ENCODE peak calls at places on chromosomes 7 and 10, in seven cellular contexts. F is GM12864, I is PC-3, H is H9, K is breast epithelium, T is GM10248, D is SK-N-SH. L is an unnamed sample.

GRCh38 chr7:108805808-108806397 is 236.2 kb downstream of the DNAJB9 start:
- DNase-seq in F (no peak), I (peak), H (no peak), K (no peak), T (peak), D (peak), L (peak)

GRCh38 chr7:71601840-71602239 is 469.9 kb downstream of the GALNT17 start:
- DNase-seq in F (no peak), I (no peak), H (no peak), K (no peak), T (no peak), D (no peak), L (no peak)

GRCh38 chr7:44887293-44887692 is 2.0 kb upstream of the PURB start:
- DNase-seq in F (no peak), I (no peak), H (no peak), K (no peak), T (no peak), D (no peak), L (no peak)

GRCh38 chr7:11592699-11593098 is 239.3 kb downstream of the THSD7A start:
- DNase-seq in F (no peak), I (peak), H (no peak), K (no peak), T (no peak), D (no peak), L (no peak)

GRCh38 chr10:36721851-36722250 is 403.5 kb upstream of the ANKRD30A start:
- DNase-seq in F (no peak), I (no peak), H (no peak), K (no peak), T (no peak), D (no peak), L (no peak)

GRCh38 chr7:128347573-128348147 is 4.0 kb upstream of the RBM28 start:
- DNase-seq in F (no peak), I (peak), H (peak), K (no peak), T (peak), D (peak), L (peak)

GRCh38 chr10:110613341-110613995 is 30.7 kb upstream of the RBM20 start:
- DNase-seq in F (no peak), I (no peak), H (no peak), K (no peak), T (no peak), D (no peak), L (no peak)

GRCh38 chr7:151987748-151988529 is 31.7 kb downstream of the GALNTL5 start:
- DNase-seq in F (no peak), I (no peak), H (peak), K (no peak), T (no peak), D (no peak), L (no peak)

GRCh38 chr10:88991900-88992237 is 1.3 kb downstream of the FAS start:
- DNase-seq in F (no peak), I (no peak), H (no peak), K (no peak), T (peak), D (no peak), L (peak)

GRCh38 chr10:44517635-44518034 is 132.7 kb upstream of the CXCL12 start:
- DNase-seq in F (no peak), I (peak), H (peak), K (no peak), T (peak), D (peak), L (no peak)

GRCh38 chr7:102908676-102909075 is 4.1 kb upstream of the LRRC17 start:
- DNase-seq in F (no peak), I (no peak), H (no peak), K (no peak), T (no peak), D (no peak), L (no peak)

GRCh38 chr10:121988361-121989324 is at the start of gene TACC2:
- DNase-seq in F (no peak), I (peak), H (no peak), K (no peak), T (no peak), D (no peak), L (no peak)

GRCh38 chr7:44104880-44105771 is 981 bp downstream of the AEBP1 start:
- DNase-seq in F (no peak), I (no peak), H (no peak), K (no peak), T (no peak), D (peak), L (peak)

GRCh38 chr7:145511014-145511413 is 605.6 kb upstream of the CNTNAP2 start:
- DNase-seq in F (no peak), I (no peak), H (no peak), K (no peak), T (no peak), D (no peak), L (no peak)

GRCh38 chr7:140678816-140679130 is 6.0 kb downstream of the ADCK2 start:
- DNase-seq in F (no peak), I (no peak), H (no peak), K (no peak), T (no peak), D (no peak), L (no peak)

GRCh38 chr7:141663081-141663510 is 38.9 kb downstream of the DENND11 start:
- DNase-seq in F (no peak), I (peak), H (no peak), K (peak), T (no peak), D (no peak), L (no peak)

GRCh38 chr7:1282679-1283078 is 50.0 kb downstream of the UNCX start:
- DNase-seq in F (no peak), I (no peak), H (no peak), K (no peak), T (no peak), D (no peak), L (no peak)

GRCh38 chr10:48782321-48782720 is 97.6 kb downstream of the WDFY4 start:
- DNase-seq in F (no peak), I (no peak), H (no peak), K (no peak), T (no peak), D (no peak), L (no peak)

GRCh38 chr10:110364531-110364937 is 59.8 kb upstream of the SMNDC1 start:
- DNase-seq in F (no peak), I (peak), H (no peak), K (no peak), T (no peak), D (no peak), L (no peak)

GRCh38 chr10:77478248-77478963 is 159.2 kb downstream of the KCNMA1 start:
- DNase-seq in F (no peak), I (peak), H (no peak), K (no peak), T (no peak), D (no peak), L (no peak)

GRCh38 chr10:130577039-130577438 is 440.8 kb downstream of the GLRX3 start:
- DNase-seq in F (no peak), I (no peak), H (no peak), K (no peak), T (no peak), D (no peak), L (no peak)

GRCh38 chr7:8261711-8262695 is at the start of gene ICA1:
- DNase-seq in F (no peak), I (peak), H (peak), K (peak), T (peak), D (peak), L (peak)

GRCh38 chr10:93447970-93448369 is 34.2 kb downstream of the MYOF start:
- DNase-seq in F (no peak), I (no peak), H (no peak), K (no peak), T (no peak), D (no peak), L (no peak)

GRCh38 chr7:95434501-95435421 is at the start of gene PON2:
- DNase-seq in F (peak), I (peak), H (peak), K (peak), T (peak), D (peak), L (peak)

GRCh38 chr10:123147635-123148413 is at the start of gene HMX2:
- DNase-seq in F (no peak), I (no peak), H (peak), K (no peak), T (peak), D (peak), L (peak)

GRCh38 chr10:11684717-11685645 is 57.2 kb upstream of the ECHDC3 start:
- DNase-seq in F (peak), I (peak), H (peak), K (peak), T (peak), D (no peak), L (peak)

GRCh38 chr10:3482200-3482993 is 302.6 kb downstream of the KLF6 start:
- DNase-seq in F (no peak), I (peak), H (no peak), K (peak), T (peak), D (no peak), L (peak)

GRCh38 chr10:29069952-29070351 is 218.9 kb upstream of the LYZL1 start:
- DNase-seq in F (no peak), I (no peak), H (no peak), K (no peak), T (no peak), D (no peak), L (no peak)

GRCh38 chr10:108905821-108906220 is 1017.5 kb downstream of the XPNPEP1 start:
- DNase-seq in F (no peak), I (no peak), H (no peak), K (no peak), T (no peak), D (no peak), L (no peak)

GRCh38 chr7:133560900-133561299 is 308.0 kb downstream of the EXOC4 start:
- DNase-seq in F (no peak), I (no peak), H (no peak), K (no peak), T (peak), D (no peak), L (no peak)

GRCh38 chr10:31467791-31468535 is 148.9 kb downstream of the ZEB1 start:
- DNase-seq in F (peak), I (peak), H (peak), K (no peak), T (peak), D (no peak), L (no peak)

GRCh38 chr7:101402835-101403234 is 40.2 kb downstream of the COL26A1 start:
- DNase-seq in F (no peak), I (no peak), H (no peak), K (no peak), T (no peak), D (no peak), L (no peak)

GRCh38 chr7:19405546-19405945 is 260.3 kb upstream of the FERD3L start:
- DNase-seq in F (no peak), I (peak), H (no peak), K (no peak), T (no peak), D (no peak), L (no peak)

GRCh38 chr7:50502001-50502684 is 52.0 kb upstream of the FIGNL1 start:
- DNase-seq in F (no peak), I (peak), H (no peak), K (peak), T (no peak), D (no peak), L (no peak)

GRCh38 chr7:115329006-115329405 is 407.1 kb downstream of the MDFIC start:
- DNase-seq in F (no peak), I (no peak), H (no peak), K (no peak), T (no peak), D (no peak), L (no peak)
- TF ChIP-seq CTCF in F (no peak), I (no peak), H (no peak), K (no peak), T (no peak), D (no peak), L (no peak)

DNA sequence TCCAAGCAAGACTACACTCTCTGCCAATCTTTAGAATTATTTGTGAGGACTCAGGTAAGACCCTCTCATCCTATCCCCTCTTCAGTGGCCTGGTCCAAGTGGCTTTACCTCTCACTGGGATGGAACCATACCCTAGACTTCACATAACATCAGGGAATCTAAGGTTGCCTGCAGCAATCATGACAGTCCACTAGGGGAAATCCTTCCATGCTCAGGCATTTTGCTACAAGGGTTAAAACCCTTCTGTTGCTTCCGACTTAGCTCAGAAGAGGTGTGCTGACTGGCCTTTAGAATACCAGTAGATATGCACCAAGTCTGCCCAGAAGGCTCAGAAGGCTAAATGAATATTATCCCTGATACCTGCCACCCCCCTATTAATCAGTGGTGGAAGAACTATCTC is 24.9 kb upstream of the NPS start:
- DNase-seq in F (no peak), I (no peak), H (no peak), K (no peak), T (no peak), D (no peak), L (no peak)
- TF ChIP-seq CTCF in F (no peak), I (peak), H (peak), K (no peak), T (no peak), D (no peak), L (no peak)

GRCh38 chr10:118409295-118409694 is 67.2 kb upstream of the FAM204A start:
- DNase-seq in F (no peak), I (no peak), H (no peak), K (no peak), T (no peak), D (no peak), L (no peak)

GRCh38 chr10:118407026-118407425 is 64.9 kb upstream of the FAM204A start:
- DNase-seq in F (no peak), I (no peak), H (no peak), K (no peak), T (no peak), D (no peak), L (no peak)

GRCh38 chr10:118405933-118406332 is 63.8 kb upstream of the FAM204A start:
- DNase-seq in F (no peak), I (no peak), H (no peak), K (no peak), T (no peak), D (no peak), L (no peak)

GRCh38 chr10:118408145-118408544 is 66.0 kb upstream of the FAM204A start:
- DNase-seq in F (no peak), I (no peak), H (no peak), K (no peak), T (no peak), D (no peak), L (no peak)

DNA sequence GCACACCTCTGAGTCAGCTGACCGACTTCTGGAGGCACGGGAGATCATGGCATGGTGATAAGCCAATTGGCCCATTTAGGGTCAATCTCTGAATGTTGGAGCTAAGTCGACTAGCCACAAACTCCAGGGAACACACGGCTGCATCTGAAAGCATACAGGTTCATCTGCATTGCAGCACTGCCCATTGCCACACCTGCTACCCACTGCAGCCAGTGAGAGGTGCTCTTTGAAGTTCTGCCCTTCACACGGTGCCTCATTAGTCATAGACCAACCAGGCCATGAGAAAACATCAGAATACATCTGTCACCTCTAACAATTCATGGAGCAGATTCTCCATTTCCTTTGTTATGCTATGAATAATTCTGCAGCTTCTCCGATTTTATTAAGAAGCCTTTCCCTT is 65.6 kb upstream of the FAM204A start:
- DNase-seq in F (no peak), I (no peak), H (no peak), K (no peak), T (no peak), D (no peak), L (no peak)
- TF ChIP-seq CTCF in F (no peak), I (no peak), H (no peak), K (no peak), T (no peak), D (no peak), L (no peak)

GRCh38 chr10:95741807-95742528 is 14.0 kb upstream of the ENTPD1 start:
- DNase-seq in F (peak), I (no peak), H (no peak), K (no peak), T (peak), D (no peak), L (peak)
- TF ChIP-seq CTCF in F (peak), I (no peak), H (peak), K (no peak), T (peak), D (no peak), L (no peak)

GRCh38 chr7:74615933-74616780 is 41.4 kb upstream of the GTF2I start:
- DNase-seq in F (no peak), I (no peak), H (no peak), K (no peak), T (no peak), D (no peak), L (no peak)
- TF ChIP-seq CTCF in F (peak), I (no peak), H (no peak), K (no peak), T (no peak), D (no peak), L (no peak)